ENCODE peak calls at places on chromosomes 16 and 17, in four cellular contexts. One of them, this sample, is unnamed.

GRCh38 chr17:76546556-76547182 is 6.8 kb downstream of the PRCD start:
- DNase-seq in H1: no peak
- DNase-seq in GM12892: no peak
- DNase-seq in SK-N-SH: peak
- DNase-seq in this sample: no peak

GRCh38 chr17:2624292-2624731 is 30.9 kb downstream of the PAFAH1B1 start:
- DNase-seq in GM12892: no peak
- DNase-seq in H1: no peak
- DNase-seq in SK-N-SH: no peak
- DNase-seq in this sample: no peak

GRCh38 chr17:45107286-45107685 is 25.0 kb downstream of the PLCD3 start:
- DNase-seq in H1: no peak
- DNase-seq in SK-N-SH: no peak
- DNase-seq in GM12892: no peak
- DNase-seq in this sample: no peak

GRCh38 chr17:66260265-66260664 is 31.1 kb upstream of the APOH start:
- DNase-seq in H1: no peak
- DNase-seq in GM12892: no peak
- DNase-seq in SK-N-SH: no peak
- DNase-seq in this sample: no peak

GRCh38 chr16:69482410-69482951 is 58.1 kb downstream of the CYB5B start:
- DNase-seq in H1: no peak
- DNase-seq in SK-N-SH: no peak
- DNase-seq in GM12892: no peak
- DNase-seq in this sample: no peak

GRCh38 chr17:66814026-66814425 is 20.9 kb upstream of the CACNG5 start:
- DNase-seq in SK-N-SH: no peak
- DNase-seq in GM12892: no peak
- DNase-seq in H1: no peak
- DNase-seq in this sample: no peak

GRCh38 chr17:76752006-76752405 is 14.1 kb downstream of the MFSD11 start:
- DNase-seq in H1: no peak
- DNase-seq in GM12892: no peak
- DNase-seq in SK-N-SH: no peak
- DNase-seq in this sample: no peak

GRCh38 chr17:80261159-80261894 is 675 bp downstream of the RNF213 start:
- DNase-seq in SK-N-SH: peak
- DNase-seq in GM12892: no peak
- DNase-seq in H1: peak
- DNase-seq in this sample: no peak

GRCh38 chr17:74962622-74963394 is 9.8 kb downstream of the HID1 start:
- DNase-seq in H1: no peak
- DNase-seq in GM12892: no peak
- DNase-seq in SK-N-SH: no peak
- DNase-seq in this sample: no peak

GRCh38 chr17:73940511-73940910 is 263.0 kb upstream of the RPL38 start:
- DNase-seq in SK-N-SH: no peak
- DNase-seq in GM12892: no peak
- DNase-seq in H1: no peak
- DNase-seq in this sample: no peak

GRCh38 chr17:13420294-13421277 is 181.1 kb downstream of the HS3ST3A1 start:
- DNase-seq in GM12892: no peak
- DNase-seq in H1: no peak
- DNase-seq in SK-N-SH: no peak
- DNase-seq in this sample: no peak

GRCh38 chr17:73510981-73511442 is 133.2 kb downstream of the SDK2 start:
- DNase-seq in GM12892: no peak
- DNase-seq in H1: no peak
- DNase-seq in SK-N-SH: peak
- DNase-seq in this sample: no peak

GRCh38 chr17:73942668-73943415 is 260.6 kb upstream of the RPL38 start:
- DNase-seq in GM12892: no peak
- DNase-seq in SK-N-SH: no peak
- DNase-seq in H1: no peak
- DNase-seq in this sample: no peak

GRCh38 chr17:50575581-50576210 is 15.2 kb downstream of the CACNA1G start:
- DNase-seq in SK-N-SH: no peak
- DNase-seq in H1: no peak
- DNase-seq in GM12892: no peak
- DNase-seq in this sample: no peak

GRCh38 chr17:66580178-66580577 is 254.7 kb upstream of the CACNG5 start:
- DNase-seq in SK-N-SH: no peak
- DNase-seq in GM12892: no peak
- DNase-seq in H1: no peak
- DNase-seq in this sample: no peak

GRCh38 chr17:7858487-7858832 is 657 bp downstream of the CYB5D1 start:
- DNase-seq in H1: no peak
- DNase-seq in SK-N-SH: no peak
- DNase-seq in GM12892: peak
- DNase-seq in this sample: no peak

GRCh38 chr17:47803201-47803600 is 18.4 kb downstream of the OSBPL7 start:
- DNase-seq in H1: no peak
- DNase-seq in SK-N-SH: peak
- DNase-seq in GM12892: no peak
- DNase-seq in this sample: no peak

GRCh38 chr17:6548034-6548433 is 8.3 kb downstream of the PITPNM3 start:
- DNase-seq in H1: no peak
- DNase-seq in SK-N-SH: no peak
- DNase-seq in GM12892: no peak
- DNase-seq in this sample: no peak

GRCh38 chr16:19840524-19841110 is 44.0 kb downstream of the GPRC5B start:
- DNase-seq in SK-N-SH: no peak
- DNase-seq in H1: no peak
- DNase-seq in GM12892: no peak
- DNase-seq in this sample: no peak

GRCh38 chr16:89705006-89705405 is 3.5 kb upstream of the SPATA2L start:
- DNase-seq in H1: no peak
- DNase-seq in GM12892: no peak
- DNase-seq in SK-N-SH: no peak
- DNase-seq in this sample: no peak

GRCh38 chr17:2056221-2057129 is 1.6 kb downstream of the HIC1 start:
- DNase-seq in H1: no peak
- DNase-seq in GM12892: no peak
- DNase-seq in SK-N-SH: no peak
- DNase-seq in this sample: no peak

GRCh38 chr16:626174-626765 is 4.5 kb upstream of the WFIKKN1 start:
- DNase-seq in GM12892: no peak
- DNase-seq in SK-N-SH: no peak
- DNase-seq in H1: no peak
- DNase-seq in this sample: no peak

GRCh38 chr17:61411944-61412859 is 12.6 kb downstream of the TBX2 start:
- DNase-seq in H1: no peak
- DNase-seq in SK-N-SH: peak
- DNase-seq in GM12892: peak
- DNase-seq in this sample: peak

GRCh38 chr17:80082403-80083135 is 18.8 kb upstream of the GAA start:
- DNase-seq in H1: peak
- DNase-seq in SK-N-SH: peak
- DNase-seq in GM12892: peak
- DNase-seq in this sample: peak

GRCh38 chr16:68086860-68087268 is 1.7 kb downstream of the NFATC3 start:
- DNase-seq in SK-N-SH: no peak
- DNase-seq in GM12892: no peak
- DNase-seq in H1: no peak
- DNase-seq in this sample: no peak

GRCh38 chr16:1973461-1974156 is 1.8 kb downstream of the TBL3 start:
- DNase-seq in SK-N-SH: no peak
- DNase-seq in H1: no peak
- DNase-seq in GM12892: no peak
- DNase-seq in this sample: no peak

GRCh38 chr17:68383443-68384321 is 73.6 kb downstream of the WIPI1 start:
- DNase-seq in H1: no peak
- DNase-seq in GM12892: no peak
- DNase-seq in SK-N-SH: no peak
- DNase-seq in this sample: no peak

GRCh38 chr17:27601069-27601974 is 29.7 kb upstream of the LGALS9 start:
- DNase-seq in H1: peak
- DNase-seq in GM12892: peak
- DNase-seq in SK-N-SH: peak
- DNase-seq in this sample: peak

GRCh38 chr16:790086-790485 is 1.7 kb downstream of the CHTF18 start:
- DNase-seq in GM12892: no peak
- DNase-seq in H1: no peak
- DNase-seq in SK-N-SH: no peak
- DNase-seq in this sample: no peak

GRCh38 chr17:68489919-68490318 is 22.3 kb upstream of the PRKAR1A start:
- DNase-seq in GM12892: no peak
- DNase-seq in H1: no peak
- DNase-seq in SK-N-SH: no peak
- DNase-seq in this sample: no peak

GRCh38 chr16:67489401-67490083 is 6.2 kb upstream of the AGRP start:
- DNase-seq in SK-N-SH: no peak
- DNase-seq in GM12892: no peak
- DNase-seq in H1: no peak
- DNase-seq in this sample: no peak

GRCh38 chr16:48503779-48504178 is 106.2 kb downstream of the N4BP1 start:
- DNase-seq in GM12892: no peak
- DNase-seq in H1: no peak
- DNase-seq in SK-N-SH: peak
- DNase-seq in this sample: no peak

GRCh38 chr17:74180336-74180735 is 23.1 kb upstream of the RPL38 start:
- DNase-seq in GM12892: no peak
- DNase-seq in H1: no peak
- DNase-seq in SK-N-SH: no peak
- DNase-seq in this sample: no peak

GRCh38 chr16:8589293-8590160 is 784 bp downstream of the TMEM114 start:
- DNase-seq in GM12892: no peak
- DNase-seq in SK-N-SH: peak
- DNase-seq in H1: no peak
- DNase-seq in this sample: no peak

GRCh38 chr16:75118943-75119539 is 2.5 kb upstream of the LDHD start:
- DNase-seq in H1: no peak
- DNase-seq in SK-N-SH: no peak
- DNase-seq in GM12892: no peak
- DNase-seq in this sample: no peak

GRCh38 chr17:39197380-39198185 is at the start of gene CACNB1:
- DNase-seq in H1: no peak
- DNase-seq in SK-N-SH: peak
- DNase-seq in GM12892: peak
- DNase-seq in this sample: peak

GRCh38 chr16:66728804-66729203 is 22.6 kb downstream of the DYNC1LI2 start:
- DNase-seq in H1: no peak
- DNase-seq in SK-N-SH: no peak
- DNase-seq in GM12892: no peak
- DNase-seq in this sample: no peak

GRCh38 chr17:51662204-51663056 is 402.1 kb downstream of the UTP18 start:
- DNase-seq in GM12892: no peak
- DNase-seq in SK-N-SH: no peak
- DNase-seq in H1: no peak
- DNase-seq in this sample: no peak

GRCh38 chr17:51660266-51660665 is 399.9 kb downstream of the UTP18 start:
- DNase-seq in H1: no peak
- DNase-seq in GM12892: no peak
- DNase-seq in SK-N-SH: no peak
- DNase-seq in this sample: no peak

GRCh38 chr17:51653902-51654301 is 393.6 kb downstream of the UTP18 start:
- DNase-seq in GM12892: no peak
- DNase-seq in SK-N-SH: peak
- DNase-seq in H1: no peak
- DNase-seq in this sample: no peak

GRCh38 chr17:51652529-51652928 is 392.2 kb downstream of the UTP18 start:
- DNase-seq in GM12892: no peak
- DNase-seq in SK-N-SH: no peak
- DNase-seq in H1: no peak
- DNase-seq in this sample: no peak

DNA sequence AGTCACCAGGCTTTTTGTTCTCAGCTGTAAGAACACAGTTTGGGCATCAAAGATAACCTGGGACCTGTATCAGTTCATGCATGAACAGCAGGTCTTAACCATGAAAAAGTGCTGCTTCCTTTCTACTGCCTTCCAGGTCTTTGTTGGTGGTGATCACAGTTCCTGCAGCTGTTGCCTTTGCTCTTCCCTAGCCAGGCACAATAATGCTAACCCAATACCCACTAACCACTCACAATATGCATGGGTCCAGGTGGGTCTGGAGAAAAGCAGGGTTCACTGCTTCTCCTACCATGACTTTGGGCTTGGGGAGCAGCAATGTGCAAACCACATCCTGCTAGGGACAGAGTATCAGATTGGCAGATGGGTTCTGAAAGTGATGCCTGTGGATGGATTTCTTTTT is 396.9 kb downstream of the UTP18 start:
- DNase-seq in SK-N-SH: no peak
- DNase-seq in H1: no peak
- DNase-seq in GM12892: no peak
- DNase-seq in this sample: no peak
- TF ChIP-seq TAF1 in SK-N-SH: no peak
- TF ChIP-seq TAF1 in H1: no peak
- TF ChIP-seq TAF1 in GM12892: no peak
- TF ChIP-seq TAF1 in this sample: no peak

GRCh38 chr16:70747703-70748631 is 53.0 kb downstream of the VAC14 start:
- DNase-seq in H1: no peak
- DNase-seq in GM12892: no peak
- DNase-seq in SK-N-SH: no peak
- DNase-seq in this sample: no peak

GRCh38 chr16:70749006-70749678 is 51.8 kb downstream of the VAC14 start:
- DNase-seq in SK-N-SH: no peak
- DNase-seq in GM12892: no peak
- DNase-seq in H1: no peak
- DNase-seq in this sample: no peak

GRCh38 chr16:70745536-70746025 is 55.4 kb downstream of the VAC14 start:
- DNase-seq in H1: no peak
- DNase-seq in GM12892: no peak
- DNase-seq in SK-N-SH: no peak
- DNase-seq in this sample: no peak

GRCh38 chr16:70746040-70746707 is 54.8 kb downstream of the VAC14 start:
- DNase-seq in H1: no peak
- DNase-seq in GM12892: no peak
- DNase-seq in SK-N-SH: peak
- DNase-seq in this sample: no peak

GRCh38 chr16:70746708-70747424 is 54.1 kb downstream of the VAC14 start:
- DNase-seq in SK-N-SH: no peak
- DNase-seq in GM12892: no peak
- DNase-seq in H1: no peak
- DNase-seq in this sample: no peak
- TF ChIP-seq TAF1 in SK-N-SH: no peak
- TF ChIP-seq TAF1 in GM12892: no peak
- TF ChIP-seq TAF1 in H1: no peak
- TF ChIP-seq TAF1 in this sample: no peak

GRCh38 chr17:46736100-46736499 is 82.4 kb downstream of the WNT3 start:
- DNase-seq in H1: no peak
- DNase-seq in SK-N-SH: no peak
- DNase-seq in GM12892: no peak
- DNase-seq in this sample: no peak
- TF ChIP-seq TAF1 in H1: no peak
- TF ChIP-seq TAF1 in SK-N-SH: no peak
- TF ChIP-seq TAF1 in GM12892: no peak
- TF ChIP-seq TAF1 in this sample: no peak

GRCh38 chr16:81181013-81181720 is 57.3 kb upstream of the BCO1 start:
- DNase-seq in SK-N-SH: no peak
- DNase-seq in H1: peak
- DNase-seq in GM12892: no peak
- DNase-seq in this sample: no peak
- TF ChIP-seq TAF1 in SK-N-SH: peak
- TF ChIP-seq TAF1 in H1: peak
- TF ChIP-seq TAF1 in GM12892: no peak
- TF ChIP-seq TAF1 in this sample: no peak

GRCh38 chr16:85583491-85584181 is 29.5 kb upstream of the GSE1 start:
- DNase-seq in SK-N-SH: peak
- DNase-seq in GM12892: no peak
- DNase-seq in H1: peak
- DNase-seq in this sample: no peak
- TF ChIP-seq TAF1 in SK-N-SH: no peak
- TF ChIP-seq TAF1 in GM12892: no peak
- TF ChIP-seq TAF1 in H1: no peak
- TF ChIP-seq TAF1 in this sample: no peak